ENCODE peak calls at places on chromosomes 5 and 9, in ten cellular contexts. T is fibroblast of the conjunctiva; U is stimulated activated CD8-positive, alpha-beta memory T cell treated with anti-CD3 and anti-CD28 coated beads, Interleukin-15, amount 100 ng/mL, for 1 hour; N is NCI-H2081; R is nucleus accumbens; H is omental fat pad; K is prostate gland; Z is SJSA1; S is KBM-7; X is activated CD4-positive, alpha-beta T cell treated with anti-CD3 and anti-CD28 coated beads for 24 hours. Y is an unnamed sample.

GRCh38 chr5:17411436-17411835 is 86.6 kb upstream of the TAF11L2 start:
- DNase-seq in S (no peak), X (no peak), K (no peak), T (peak; percentile 29), N (no peak), R (no peak), Z (no peak), H (no peak), U (no peak), Y (no peak)

GRCh38 chr9:95373069-95373681 is 55.7 kb upstream of the FANCC start:
- DNase-seq in T (no peak), S (no peak), U (no peak), Z (no peak), X (no peak), R (no peak), N (peak; percentile 83), K (no peak), H (no peak), Y (peak; percentile 5)

GRCh38 chr5:136424835-136425694 is 59.7 kb upstream of the TRPC7 start:
- DNase-seq in N (peak; percentile 33), X (no peak), R (no peak), K (peak; percentile 69), S (peak; percentile 46), H (peak; percentile 67), U (peak; percentile 2), T (peak; percentile 21), Z (peak; percentile 85), Y (peak; percentile 75)

GRCh38 chr9:7368410-7369292 is 430.9 kb downstream of the DMAC1 start:
- DNase-seq in T (peak; percentile 34), Z (no peak), H (no peak), S (peak; percentile 12), X (no peak), R (no peak), U (no peak), K (no peak), N (no peak), Y (no peak)

GRCh38 chr5:144421411-144421810 is 250.7 kb downstream of the KCTD16 start:
- DNase-seq in H (no peak), T (no peak), Z (no peak), S (no peak), U (no peak), K (no peak), R (no peak), X (no peak), N (no peak), Y (no peak)

GRCh38 chr9:97873877-97874276 is 20.9 kb downstream of the FOXE1 start:
- DNase-seq in H (no peak), N (peak; percentile 53), Z (no peak), S (no peak), R (no peak), X (no peak), K (no peak), U (no peak), T (no peak), Y (no peak)

GRCh38 chr5:110784901-110785300 is 46.1 kb downstream of the SLC25A46 start:
- DNase-seq in U (no peak), H (no peak), K (no peak), S (no peak), R (no peak), X (no peak), Z (no peak), N (no peak), T (no peak), Y (no peak)

GRCh38 chr9:28093141-28093540 is 519.9 kb upstream of the C9orf72 start:
- DNase-seq in S (no peak), H (no peak), N (no peak), X (no peak), Z (no peak), U (no peak), R (no peak), T (no peak), K (no peak), Y (no peak)

GRCh38 chr9:94100152-94100879 is 16.1 kb downstream of the PTPDC1 start:
- DNase-seq in N (no peak), Z (no peak), R (no peak), S (no peak), U (no peak), K (no peak), H (no peak), T (no peak), X (no peak), Y (no peak)

GRCh38 chr9:124624735-124624992 is 117.5 kb upstream of the NR5A1 start:
- DNase-seq in H (no peak), N (no peak), T (no peak), S (no peak), Z (no peak), X (no peak), U (no peak), K (no peak), R (no peak), Y (no peak)

GRCh38 chr9:20564650-20565049 is 57.6 kb downstream of the MLLT3 start:
- DNase-seq in R (no peak), N (no peak), Z (no peak), U (no peak), K (no peak), X (no peak), T (no peak), S (no peak), H (no peak), Y (no peak)

GRCh38 chr9:677461-678097 is 163.9 kb upstream of the DMRT1 start:
- DNase-seq in R (no peak), X (no peak), K (no peak), U (no peak), N (no peak), S (no peak), T (no peak), Z (no peak), H (no peak), Y (no peak)

GRCh38 chr5:74762599-74762998 is 4.3 kb downstream of the GFM2 start:
- DNase-seq in R (no peak), K (no peak), U (no peak), S (no peak), T (peak; percentile 45), X (no peak), N (no peak), Z (peak; percentile 85), H (no peak), Y (no peak)

GRCh38 chr5:62206150-62206829 is 99.7 kb upstream of the KIF2A start:
- DNase-seq in S (peak; percentile 24), U (no peak), R (no peak), N (no peak), X (no peak), T (no peak), K (no peak), H (no peak), Z (no peak), Y (no peak)

GRCh38 chr5:123261752-123262151 is 161.5 kb downstream of the CEP120 start:
- DNase-seq in N (no peak), H (no peak), S (no peak), U (no peak), K (no peak), T (no peak), X (no peak), Z (no peak), R (no peak), Y (no peak)

GRCh38 chr9:96176901-96177718 is 124.9 kb downstream of the HSD17B3 start:
- DNase-seq in Z (no peak), X (no peak), K (no peak), H (no peak), N (no peak), S (no peak), U (no peak), T (peak; percentile 36), R (no peak), Y (no peak)

GRCh38 chr5:67518227-67518626 is 321.6 kb upstream of the CD180 start:
- DNase-seq in X (no peak), T (no peak), S (no peak), K (no peak), R (no peak), N (no peak), H (no peak), Z (no peak), U (no peak), Y (no peak)

GRCh38 chr5:170467000-170467707 is 36.7 kb upstream of the KCNIP1 start:
- DNase-seq in U (no peak), K (no peak), Z (peak; percentile 85), H (no peak), T (peak; percentile 68), X (peak; percentile 17), N (no peak), R (no peak), S (no peak), Y (no peak)

GRCh38 chr9:115855458-115856133 is 298.0 kb upstream of the PAPPA start:
- DNase-seq in N (no peak), H (no peak), T (no peak), U (no peak), S (no peak), X (no peak), Z (no peak), K (no peak), R (no peak), Y (no peak)

GRCh38 chr5:135230326-135230925 is 168.6 kb downstream of the MACROH2A1 start:
- DNase-seq in N (no peak), H (no peak), T (peak; percentile 57), R (no peak), X (no peak), K (no peak), S (no peak), U (no peak), Z (no peak), Y (no peak)

GRCh38 chr5:148584103-148584502 is 70.2 kb downstream of the HTR4 start:
- DNase-seq in X (no peak), Z (no peak), U (no peak), R (no peak), K (no peak), T (no peak), N (no peak), S (no peak), H (no peak), Y (no peak)

GRCh38 chr5:146130440-146131045 is 25.2 kb upstream of the PLAC8L1 start:
- DNase-seq in R (no peak), H (no peak), U (no peak), K (no peak), Z (no peak), N (peak; percentile 11), T (peak; percentile 23), S (peak; percentile 14), X (no peak), Y (peak; percentile 53)

GRCh38 chr9:20770947-20771346 is 86.9 kb downstream of the FOCAD start:
- DNase-seq in K (no peak), H (no peak), S (no peak), Z (no peak), T (no peak), R (no peak), N (no peak), U (no peak), X (no peak), Y (no peak)

GRCh38 chr5:137778772-137779564 is 24.8 kb upstream of the HNRNPA0 start:
- DNase-seq in T (peak; percentile 24), Z (no peak), X (no peak), H (no peak), K (no peak), N (peak; percentile 7), S (peak; percentile 33), R (no peak), U (no peak), Y (peak; percentile 70)

GRCh38 chr5:135974019-135974600 is 19.3 kb upstream of the LECT2 start:
- DNase-seq in S (no peak), R (no peak), H (no peak), N (no peak), Z (no peak), U (no peak), X (no peak), K (no peak), T (no peak), Y (no peak)

GRCh38 chr5:150525781-150526180 is 17.9 kb downstream of the NDST1 start:
- DNase-seq in K (no peak), T (no peak), N (no peak), Z (no peak), S (no peak), H (no peak), R (no peak), U (no peak), X (no peak), Y (no peak)

GRCh38 chr9:34576943-34577634 is 12.4 kb downstream of the CNTFR start:
- DNase-seq in N (no peak), H (no peak), R (no peak), U (no peak), Z (no peak), T (no peak), S (no peak), K (no peak), X (no peak), Y (no peak)

GRCh38 chr5:125695994-125696679 is 727.1 kb upstream of the GRAMD2B start:
- DNase-seq in T (peak; percentile 40), X (no peak), Z (no peak), H (no peak), R (no peak), S (no peak), K (no peak), N (no peak), U (no peak), Y (no peak)

Y was measured in NAMALWA.